ENCODE peak calls at places on chromosomes 16 and 17, in seven cellular contexts. F is SK-N-SH, V is HepG2, O is K562, I is A549, Z is HCT116, J is GM12878. H is an unnamed sample.
A peak's percentile ranks its signal among the peaks of the same experiment; 100 is the strongest.

GRCh38 chr17:16912021-16912962 is 59.6 kb downstream of the TNFRSF13B start:
- DNase-seq in F (no peak), V (no peak), O (no peak), I (no peak), Z (no peak), J (no peak), H (no peak)

GRCh38 chr16:27232061-27232841 is 28.9 kb downstream of the KDM8 start:
- DNase-seq in F (no peak), V (no peak), O (no peak), I (no peak), Z (no peak), J (peak; percentile 66), H (no peak)

GRCh38 chr16:22007159-22007508 is 777 bp upstream of the MOSMO start:
- DNase-seq in F (peak; percentile 45), V (no peak), O (no peak), I (no peak), Z (no peak), J (no peak), H (no peak)

GRCh38 chr16:81094771-81095251 is 1.4 kb downstream of the GCSH start:
- DNase-seq in F (no peak), V (no peak), O (no peak), I (no peak), Z (no peak), J (no peak), H (no peak)

GRCh38 chr17:80781188-80781577 is 210.5 kb upstream of the CHMP6 start:
- DNase-seq in F (no peak), V (no peak), O (no peak), I (no peak), Z (no peak), J (no peak), H (no peak)

GRCh38 chr17:43864161-43864706 is 17.3 kb downstream of the CD300LG start:
- DNase-seq in F (no peak), V (no peak), O (no peak), I (no peak), Z (no peak), J (no peak), H (no peak)

GRCh38 chr17:83187782-83188311 is 108.4 kb downstream of the METRNL start:
- DNase-seq in F (no peak), V (no peak), O (no peak), I (no peak), Z (no peak), J (no peak), H (no peak)

GRCh38 chr17:29390856-29391631 is 881 bp downstream of the TAOK1 start:
- DNase-seq in F (peak; percentile 52), V (peak; percentile 46), O (peak; percentile 56), I (peak; percentile 38), Z (no peak), J (no peak), H (peak; percentile 64)

GRCh38 chr17:65022751-65023421 is 33.7 kb downstream of the GNA13 start:
- DNase-seq in F (no peak), V (peak; percentile 15), O (no peak), I (no peak), Z (peak; percentile 32), J (peak; percentile 96), H (no peak)

GRCh38 chr17:63275318-63275967 is 170.7 kb downstream of the CYB561 start:
- DNase-seq in F (no peak), V (peak; percentile 40), O (peak; percentile 54), I (peak; percentile 92), Z (peak; percentile 99), J (no peak), H (no peak)
- TF ChIP-seq REST in F (peak; percentile 55), V (no peak), O (no peak), I (no peak), Z (no peak), J (no peak), H (no peak)

GRCh38 chr17:2937331-2938003 is 125.9 kb downstream of the OR1D5 start:
- DNase-seq in F (peak; percentile 59), V (no peak), O (no peak), I (no peak), Z (no peak), J (no peak), H (no peak)

GRCh38 chr17:2936351-2936750 is 127.1 kb downstream of the OR1D5 start:
- DNase-seq in F (no peak), V (no peak), O (no peak), I (no peak), Z (no peak), J (no peak), H (no peak)

GRCh38 chr17:2933606-2934005 is 129.8 kb downstream of the OR1D5 start:
- DNase-seq in F (no peak), V (no peak), O (no peak), I (no peak), Z (no peak), J (no peak), H (no peak)

GRCh38 chr17:2936771-2937321 is 126.6 kb downstream of the OR1D5 start:
- DNase-seq in F (peak; percentile 9), V (no peak), O (no peak), I (no peak), Z (no peak), J (no peak), H (no peak)

GRCh38 chr17:2935622-2936021 is 127.8 kb downstream of the OR1D5 start:
- DNase-seq in F (no peak), V (no peak), O (no peak), I (no peak), Z (no peak), J (no peak), H (no peak)
- H3K4me2 ChIP-seq in F (no peak overlapping the region), V (no peak overlapping the region), O (no peak overlapping the region), I (no peak overlapping the region), Z (no peak overlapping the region), J (no peak overlapping the region), H (no peak overlapping the region)

GRCh38 chr17:57643062-57643461 is 102.0 kb downstream of the CCDC182 start:
- DNase-seq in F (no peak), V (no peak), O (no peak), I (no peak), Z (no peak), J (no peak), H (no peak)
- TF ChIP-seq REST in F (no peak), V (no peak), O (no peak), I (no peak), Z (no peak), J (no peak), H (no peak)

DNA sequence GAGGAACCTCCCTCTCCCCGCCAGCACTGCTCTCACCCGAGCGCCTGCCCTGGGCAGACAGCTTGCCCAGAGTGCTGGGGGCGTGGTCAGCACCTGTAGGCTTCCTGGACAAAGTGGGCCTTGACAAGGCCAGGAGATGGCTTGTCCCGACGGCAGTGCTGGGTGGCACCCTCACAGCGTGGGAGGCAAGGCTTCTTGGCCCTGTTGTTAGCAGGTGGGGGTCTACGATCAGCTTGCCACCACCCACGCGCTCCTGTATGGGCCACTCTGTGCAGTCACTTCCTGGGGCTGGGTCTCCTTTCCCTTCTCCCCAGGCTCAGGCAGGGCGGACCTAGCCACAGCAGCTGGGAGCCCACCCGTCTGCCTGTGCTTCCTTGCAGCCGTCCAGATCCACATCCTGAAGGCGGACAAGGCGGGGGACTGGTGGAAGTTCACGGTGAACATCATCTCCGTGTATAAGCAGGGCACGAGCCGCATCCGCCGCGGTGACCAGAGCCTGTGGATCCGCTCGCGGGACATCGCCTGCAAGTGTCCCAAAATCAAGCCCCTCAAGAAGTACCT is 218.0 kb downstream of the NTN1 start:
- DNase-seq in F (no peak), V (no peak), O (no peak), I (no peak), Z (no peak), J (no peak), H (no peak)
- H3K4me2 ChIP-seq in F (no peak overlapping the region), V (no peak overlapping the region), O (peak overlapping the region; percentile 52), I (peak overlapping the region; percentile 92), Z (peak overlapping the region; percentile 84), J (peak overlapping the region; percentile 95), H (peak overlapping the region; percentile 87)

DNA sequence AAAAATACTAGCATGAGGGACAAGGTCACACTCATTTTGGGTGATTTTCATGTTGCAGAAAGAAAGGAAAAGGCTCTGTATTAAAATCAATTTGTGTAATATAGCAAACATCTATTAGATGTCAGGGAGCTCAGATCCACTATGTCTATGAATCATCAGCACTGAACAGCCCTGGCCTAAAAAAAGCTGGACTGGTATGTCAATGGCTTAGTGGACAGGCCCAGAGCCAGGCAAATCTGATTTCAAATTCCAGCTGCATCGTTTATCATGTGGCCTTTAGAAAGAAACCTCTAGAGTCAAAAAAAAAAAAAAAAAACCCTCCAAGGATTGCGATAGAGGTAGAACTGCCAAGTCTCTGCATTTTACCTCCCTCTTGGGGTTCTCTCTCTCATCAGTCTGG is 5.4 kb downstream of the GAS7 start:
- DNase-seq in F (no peak), V (no peak), O (no peak), I (no peak), Z (no peak), J (no peak), H (no peak)
- TF ChIP-seq REST in F (no peak), V (no peak), O (no peak), I (no peak), Z (no peak), J (no peak), H (no peak)

GRCh38 chr17:77456951-77457548 is 316.3 kb downstream of the SEC14L1 start:
- DNase-seq in F (no peak), V (no peak), O (no peak), I (no peak), Z (no peak), J (no peak), H (no peak)

GRCh38 chr17:77454560-77455095 is 313.9 kb downstream of the SEC14L1 start:
- DNase-seq in F (no peak), V (peak; percentile 70), O (no peak), I (no peak), Z (no peak), J (no peak), H (no peak)

GRCh38 chr17:77455111-77455877 is 314.5 kb downstream of the SEC14L1 start:
- DNase-seq in F (no peak), V (peak; percentile 69), O (no peak), I (no peak), Z (no peak), J (no peak), H (no peak)

GRCh38 chr17:77456271-77456950 is 315.6 kb downstream of the SEC14L1 start:
- DNase-seq in F (no peak), V (no peak), O (no peak), I (no peak), Z (no peak), J (no peak), H (no peak)

DNA sequence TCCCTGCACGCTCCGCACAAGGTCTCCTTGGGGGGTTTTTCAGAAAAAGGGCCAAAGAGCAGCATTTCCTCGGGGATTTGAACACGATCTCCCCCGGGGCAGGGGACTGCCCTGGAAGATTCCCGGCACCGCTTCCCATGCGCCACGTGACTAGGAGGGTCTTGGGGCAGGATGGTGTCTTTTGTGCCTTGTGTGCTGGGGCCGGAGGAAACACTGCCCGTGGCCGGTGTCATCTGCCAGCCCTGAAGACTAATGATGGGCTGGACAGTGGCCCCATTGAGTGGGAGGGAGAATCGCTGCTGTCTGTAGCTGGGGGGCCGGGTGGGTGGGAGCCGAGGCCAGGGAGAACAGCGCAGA is 315.1 kb downstream of the SEC14L1 start:
- DNase-seq in F (no peak), V (no peak), O (no peak), I (no peak), Z (no peak), J (no peak), H (no peak)
- H3K4me2 ChIP-seq in F (no peak overlapping the region), V (peak overlapping the region; percentile 99), O (no peak overlapping the region), I (no peak overlapping the region), Z (no peak overlapping the region), J (peak overlapping the region; percentile 98), H (no peak overlapping the region)